ENCODE peak calls at places on chromosomes 6 and 20, in nine cellular contexts. F, U, N, P, H, Z, C, G and V are unnamed samples.

GRCh38 chr6:37127961-37128862 is 41.7 kb upstream of the PIM1 start:
- DNase-seq in F (no peak), P (no peak), H (no peak), Z (no peak), U (peak), G (no peak), C (no peak), N (no peak), V (no peak)

GRCh38 chr6:83954371-83954770 is 79.2 kb upstream of the MRAP2 start:
- DNase-seq in F (no peak), Z (no peak), N (no peak), G (no peak), H (no peak), U (no peak), P (no peak), C (no peak), V (no peak)

GRCh38 chr6:158284340-158285210 is 27.7 kb upstream of the TULP4 start:
- DNase-seq in N (peak), U (peak), G (no peak), H (no peak), Z (no peak), P (peak), C (no peak), F (no peak), V (no peak)

GRCh38 chr6:31197559-31198305 is 27.2 kb upstream of the POU5F1 start:
- DNase-seq in Z (peak), U (no peak), N (peak), G (peak), P (peak), F (peak), H (peak), C (peak), V (peak)

GRCh38 chr6:12138377-12138776 is 126.3 kb downstream of the HIVEP1 start:
- DNase-seq in C (no peak), F (no peak), Z (no peak), U (no peak), N (no peak), P (no peak), H (no peak), G (no peak), V (no peak)

GRCh38 chr20:51958636-51959542 is 156.6 kb upstream of the SALL4 start:
- DNase-seq in H (no peak), N (peak), C (no peak), P (no peak), G (no peak), Z (no peak), F (no peak), U (no peak), V (no peak)

GRCh38 chr20:50152394-50153152 is 950 bp downstream of the PEDS1 start:
- DNase-seq in P (no peak), C (no peak), N (no peak), Z (no peak), H (no peak), F (no peak), G (no peak), U (no peak), V (no peak)

GRCh38 chr6:107489636-107490567 is at the start of gene SOBP:
- DNase-seq in H (no peak), F (peak), C (peak), P (no peak), Z (peak), N (no peak), U (no peak), G (peak), V (peak)

GRCh38 chr20:64219202-64219601 is 36.3 kb upstream of the PCMTD2 start:
- DNase-seq in Z (no peak), C (no peak), P (no peak), H (no peak), F (no peak), U (no peak), G (no peak), N (no peak), V (no peak)

GRCh38 chr20:42873259-42873658 is 316.4 kb downstream of the PTPRT start:
- DNase-seq in N (no peak), C (no peak), U (no peak), H (no peak), P (no peak), G (no peak), F (no peak), Z (no peak), V (no peak)

GRCh38 chr6:11043552-11043960 is 549 bp downstream of the ELOVL2 start:
- DNase-seq in C (no peak), H (no peak), P (no peak), N (no peak), U (no peak), G (no peak), Z (no peak), F (no peak), V (no peak)

GRCh38 chr20:20797521-20798310 is 85.3 kb upstream of the RALGAPA2 start:
- DNase-seq in Z (no peak), U (no peak), F (no peak), G (no peak), P (no peak), N (no peak), C (no peak), H (no peak), V (no peak)

GRCh38 chr6:169251371-169251802 is 2.3 kb downstream of the THBS2 start:
- DNase-seq in U (no peak), F (no peak), P (no peak), N (no peak), Z (no peak), G (no peak), C (no peak), H (no peak), V (no peak)

GRCh38 chr20:46031701-46032254 is 2.8 kb downstream of the SLC12A5 start:
- DNase-seq in H (no peak), U (no peak), C (no peak), F (peak), N (no peak), Z (no peak), P (no peak), G (no peak), V (no peak)

GRCh38 chr6:25013249-25013648 is 77.5 kb upstream of the RIPOR2 start:
- DNase-seq in Z (no peak), U (no peak), F (no peak), P (no peak), N (no peak), G (no peak), H (no peak), C (peak), V (no peak)
- TF ChIP-seq CTCF in Z (no peak), U (peak), F (no peak), P (peak), N (peak), G (no peak), H (no peak), C (peak), V (no peak)

DNA sequence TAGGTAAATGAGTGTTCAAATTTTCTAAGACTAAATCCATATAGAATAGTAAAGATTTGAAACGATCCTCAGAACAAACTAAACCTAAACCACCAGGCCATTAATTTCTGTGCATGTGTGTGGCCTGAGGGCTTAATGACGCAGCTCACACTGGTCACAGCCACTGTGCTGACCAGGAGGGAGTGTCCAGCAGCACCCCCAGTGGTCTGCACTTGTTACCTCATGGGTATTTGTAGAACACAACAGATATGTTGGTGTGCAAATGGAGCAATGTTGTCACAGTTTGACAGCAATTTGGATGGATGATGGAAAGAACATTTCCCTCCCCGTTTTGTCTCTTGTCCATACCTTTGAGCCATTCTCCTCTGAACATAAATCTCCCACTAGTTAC is 122.4 kb upstream of the EXOC2 start:
- DNase-seq in U (no peak), N (no peak), G (no peak), C (no peak), F (peak), Z (no peak), H (no peak), P (no peak), V (no peak)
- TF ChIP-seq CTCF in U (no peak), N (no peak), G (no peak), C (no peak), F (peak), Z (no peak), H (no peak), P (no peak), V (no peak)

GRCh38 chr20:3924304-3925112 is 35.3 kb downstream of the PANK2 start:
- DNase-seq in F (no peak), U (no peak), C (no peak), P (no peak), N (no peak), G (no peak), Z (peak), H (no peak), V (no peak)

GRCh38 chr20:3922223-3922982 is 33.2 kb downstream of the PANK2 start:
- DNase-seq in P (no peak), C (no peak), U (no peak), F (no peak), N (no peak), G (no peak), H (no peak), Z (peak), V (no peak)

GRCh38 chr20:3923818-3924217 is 34.6 kb downstream of the PANK2 start:
- DNase-seq in P (no peak), H (no peak), U (no peak), F (no peak), G (no peak), C (no peak), Z (peak), N (no peak), V (no peak)

GRCh38 chr20:3925113-3925695 is 36.0 kb downstream of the PANK2 start:
- DNase-seq in H (no peak), U (no peak), C (no peak), G (no peak), Z (no peak), F (no peak), N (no peak), P (no peak), V (no peak)

GRCh38 chr20:3922983-3923339 is 33.8 kb downstream of the PANK2 start:
- DNase-seq in G (no peak), Z (peak), P (no peak), N (no peak), U (no peak), H (no peak), C (no peak), F (no peak), V (no peak)
- TF ChIP-seq CTCF in G (no peak), Z (no peak), P (no peak), N (no peak), U (no peak), H (no peak), C (no peak), F (no peak), V (no peak)

GRCh38 chr20:2671977-2672376 is 8.0 kb upstream of the IDH3B start:
- DNase-seq in G (no peak), F (no peak), Z (no peak), U (no peak), H (no peak), N (no peak), P (no peak), C (no peak), V (no peak)
- TF ChIP-seq CTCF in G (no peak), F (no peak), Z (no peak), U (peak), H (no peak), N (no peak), P (peak), C (peak), V (no peak)